ENCODE peak calls at places on chromosome 7, in ten cellular contexts. M is stimulated activated CD4-positive, alpha-beta T cell treated with anti-CD3 and anti-CD28 coated beads, Interleukin-1b, Interleukin-23, amount 100 ng/mL, for 24 hours; Z is stromal cell of bone marrow; L is NCI-H2081; F is NCI-H1092; W is aorta; H is M059J; N is heart right ventricle; E is AG08396; D is stimulated activated CD8-positive, alpha-beta memory T cell treated with anti-CD3 and anti-CD28 coated beads, Interleukin-7, amount 100 ng/mL, for 4 hours. V is an unnamed sample.

GRCh38 chr7:84274029-84274638 is 79.5 kb upstream of the SEMA3A start:
- DNase-seq in H (peak; percentile 41), E (no peak), W (no peak), N (no peak), F (no peak), M (no peak), Z (no peak), L (no peak), D (no peak), V (peak; percentile 17)

GRCh38 chr7:66669088-66669487 is 40.4 kb downstream of the KCTD7 start:
- DNase-seq in H (no peak), F (no peak), L (no peak), W (no peak), N (peak; percentile 36), E (no peak), Z (no peak), D (no peak), M (no peak), V (no peak)

GRCh38 chr7:77378584-77378983 is 37.6 kb downstream of the GSAP start:
- DNase-seq in D (no peak), W (no peak), N (no peak), E (no peak), L (no peak), F (no peak), M (no peak), H (no peak), Z (no peak), V (no peak)

GRCh38 chr7:140485463-140486265 is 6.4 kb upstream of the MKRN1 start:
- DNase-seq in D (no peak), W (no peak), N (no peak), L (no peak), H (no peak), Z (no peak), F (no peak), E (no peak), M (no peak), V (no peak)

GRCh38 chr7:154682003-154682402 is 320.9 kb downstream of the PAXIP1 start:
- DNase-seq in F (no peak), D (no peak), H (no peak), L (no peak), Z (no peak), M (no peak), N (no peak), E (no peak), W (no peak), V (no peak)

GRCh38 chr7:155869784-155870076 is 57.5 kb upstream of the SHH start:
- DNase-seq in L (no peak), D (no peak), N (no peak), M (no peak), Z (no peak), H (no peak), F (no peak), W (no peak), E (no peak), V (no peak)

GRCh38 chr7:158742065-158742821 is 37.6 kb upstream of the NCAPG2 start:
- DNase-seq in H (peak; percentile 19), N (no peak), F (no peak), Z (no peak), M (no peak), E (no peak), D (no peak), W (no peak), L (no peak), V (no peak)

GRCh38 chr7:35250941-35251340 is 3.0 kb downstream of the TBX20 start:
- DNase-seq in F (no peak), N (no peak), L (no peak), M (no peak), H (no peak), D (no peak), E (no peak), Z (no peak), W (no peak), V (no peak)

GRCh38 chr7:65308300-65308678 is 65.4 kb upstream of the ZNF92 start:
- DNase-seq in Z (no peak), L (no peak), N (no peak), E (no peak), M (no peak), H (no peak), D (no peak), F (no peak), W (no peak), V (no peak)